ENCODE peak calls at places on chromosome X, in eight cellular contexts. T, B, P, W, F, D, L and J are unnamed samples.

GRCh38 chrX:107167163-107167921 is 38.9 kb downstream of the NUP62CL start:
- DNase-seq in T (no peak), B (no peak), P (no peak), W (no peak), F (no peak), D (no peak), L (no peak), J (no peak)

GRCh38 chrX:97159916-97160800 is 276.4 kb downstream of the RPA4 start:
- DNase-seq in T (no peak), B (no peak), P (no peak), W (peak), F (peak), D (peak), L (no peak), J (no peak)

GRCh38 chrX:143945171-143945570 is 61.3 kb downstream of the UBE2NL start:
- DNase-seq in T (no peak), B (no peak), P (no peak), W (no peak), F (no peak), D (no peak), L (no peak), J (no peak)

GRCh38 chrX:131841496-131842410 is 181.3 kb upstream of the STK26 start:
- DNase-seq in T (peak), B (peak), P (no peak), W (peak), F (peak), D (peak), L (no peak), J (peak)

GRCh38 chrX:83916525-83916924 is 55.6 kb downstream of the CYLC1 start:
- DNase-seq in T (peak), B (peak), P (no peak), W (peak), F (no peak), D (peak), L (no peak), J (peak)

GRCh38 chrX:132740316-132741123 is 217.9 kb downstream of the HS6ST2 start:
- DNase-seq in T (no peak), B (peak), P (no peak), W (peak), F (peak), D (no peak), L (no peak), J (no peak)

GRCh38 chrX:20712811-20713210 is 446.1 kb upstream of the RPS6KA3 start:
- DNase-seq in T (no peak), B (no peak), P (no peak), W (no peak), F (no peak), D (no peak), L (no peak), J (no peak)

GRCh38 chrX:16119353-16120220 is 3.8 kb upstream of the GRPR start:
- DNase-seq in T (no peak), B (no peak), P (no peak), W (no peak), F (no peak), D (peak), L (no peak), J (peak)

GRCh38 chrX:138866643-138867042 is 155.1 kb upstream of the FGF13 start:
- DNase-seq in T (no peak), B (no peak), P (no peak), W (no peak), F (no peak), D (no peak), L (no peak), J (no peak)

GRCh38 chrX:94576367-94577004 is 902.5 kb downstream of the FAM133A start:
- DNase-seq in T (no peak), B (no peak), P (no peak), W (no peak), F (no peak), D (no peak), L (no peak), J (no peak)

GRCh38 chrX:96764864-96765263 is 80.2 kb downstream of the DIAPH2 start:
- DNase-seq in T (no peak), B (no peak), P (no peak), W (no peak), F (no peak), D (no peak), L (no peak), J (no peak)

GRCh38 chrX:120790118-120790517 is 85.5 kb downstream of the CT47B1 start:
- DNase-seq in T (no peak), B (peak), P (no peak), W (peak), F (peak), D (peak), L (no peak), J (peak)

GRCh38 chrX:121254336-121254735 is 206.9 kb downstream of the GLUD2 start:
- DNase-seq in T (no peak), B (peak), P (no peak), W (peak), F (no peak), D (peak), L (no peak), J (no peak)

GRCh38 chrX:17032351-17032750 is 85.9 kb downstream of the REPS2 start:
- DNase-seq in T (no peak), B (peak), P (no peak), W (no peak), F (peak), D (peak), L (no peak), J (no peak)

GRCh38 chrX:76957485-76957884 is 489.7 kb upstream of the FGF16 start:
- DNase-seq in T (no peak), B (no peak), P (no peak), W (no peak), F (no peak), D (no peak), L (no peak), J (no peak)

GRCh38 chrX:57772637-57773036 is 92.6 kb upstream of the NLRP2B start:
- DNase-seq in T (no peak), B (no peak), P (no peak), W (no peak), F (no peak), D (peak), L (no peak), J (no peak)

GRCh38 chrX:67353651-67354370 is 190.0 kb upstream of the AR start:
- DNase-seq in T (no peak), B (no peak), P (no peak), W (no peak), F (no peak), D (no peak), L (no peak), J (no peak)

GRCh38 chrX:93874554-93874953 is 200.5 kb downstream of the FAM133A start:
- DNase-seq in T (peak), B (peak), P (no peak), W (peak), F (no peak), D (peak), L (no peak), J (no peak)

GRCh38 chrX:82748901-82749505 is 759.1 kb upstream of the POU3F4 start:
- DNase-seq in T (no peak), B (no peak), P (no peak), W (no peak), F (peak), D (no peak), L (no peak), J (no peak)

GRCh38 chrX:25012793-25013592 is 2.8 kb downstream of the ARX start:
- DNase-seq in T (peak), B (no peak), P (no peak), W (peak), F (no peak), D (peak), L (no peak), J (no peak)

GRCh38 chrX:87518504-87518903 is 902 bp downstream of the KLHL4 start:
- DNase-seq in T (no peak), B (peak), P (no peak), W (no peak), F (peak), D (no peak), L (no peak), J (no peak)

GRCh38 chrX:146208821-146209220 is 391.2 kb downstream of the SLITRK2 start:
- DNase-seq in T (no peak), B (no peak), P (no peak), W (no peak), F (no peak), D (no peak), L (no peak), J (no peak)

GRCh38 chrX:96407501-96407900 is 277.1 kb upstream of the DIAPH2 start:
- DNase-seq in T (no peak), B (peak), P (no peak), W (no peak), F (peak), D (peak), L (no peak), J (no peak)

GRCh38 chrX:107691024-107691448 is 62.7 kb downstream of the PRPS1 start:
- DNase-seq in T (no peak), B (no peak), P (no peak), W (no peak), F (no peak), D (no peak), L (no peak), J (no peak)

GRCh38 chrX:111467896-111468295 is 43.5 kb upstream of the SERTM2 start:
- DNase-seq in T (no peak), B (no peak), P (no peak), W (no peak), F (no peak), D (no peak), L (no peak), J (no peak)

GRCh38 chrX:28127662-28128061 is 146.4 kb upstream of the DCAF8L1 start:
- DNase-seq in T (no peak), B (no peak), P (no peak), W (no peak), F (no peak), D (no peak), L (no peak), J (no peak)

GRCh38 chrX:155068165-155068564 is 2.8 kb downstream of the CMC4 start:
- DNase-seq in T (no peak), B (peak), P (no peak), W (no peak), F (peak), D (peak), L (no peak), J (no peak)

GRCh38 chrX:42546800-42547199 is 231.2 kb downstream of the PPP1R2C start:
- DNase-seq in T (no peak), B (no peak), P (no peak), W (no peak), F (no peak), D (no peak), L (no peak), J (no peak)

GRCh38 chrX:19688426-19688825 is 173.1 kb upstream of the MAP3K15 start:
- DNase-seq in T (no peak), B (no peak), P (no peak), W (no peak), F (no peak), D (no peak), L (no peak), J (no peak)

GRCh38 chrX:71393919-71394318 is 27.8 kb downstream of the TAF1 start:
- DNase-seq in T (no peak), B (no peak), P (no peak), W (no peak), F (no peak), D (no peak), L (no peak), J (no peak)
- TF ChIP-seq CTCF in T (no peak), B (no peak), P (no peak), W (no peak), F (no peak), D (no peak), L (no peak), J (no peak)

GRCh38 chrX:38260231-38260630 is 39.6 kb upstream of the SRPX start:
- DNase-seq in T (peak), B (peak), P (no peak), W (peak), F (peak), D (peak), L (no peak), J (peak)
- TF ChIP-seq CTCF in T (no peak), B (peak), P (no peak), W (peak), F (peak), D (peak), L (peak), J (peak)

DNA sequence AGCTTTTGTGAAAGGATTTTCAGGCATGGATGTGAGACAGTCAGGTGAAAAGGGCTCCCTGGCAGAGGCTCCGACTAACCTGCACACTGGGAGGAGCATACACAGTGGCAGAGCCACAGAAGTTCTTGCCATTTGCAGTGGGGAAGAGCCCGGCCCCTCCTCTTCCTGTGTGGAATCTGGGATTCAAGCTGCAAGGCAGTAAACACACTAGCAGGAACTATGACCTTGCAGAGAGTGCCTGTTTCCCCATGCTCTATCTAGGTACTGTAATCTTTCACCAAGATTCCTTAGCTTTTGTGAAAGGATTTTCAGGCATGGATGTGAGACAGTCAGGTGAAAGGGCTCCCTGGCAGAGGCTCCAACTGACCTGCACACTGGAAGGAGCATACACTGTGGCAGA is 19.8 kb upstream of the HEPH start:
- DNase-seq in T (no peak), B (no peak), P (no peak), W (no peak), F (no peak), D (no peak), L (no peak), J (no peak)
- TF ChIP-seq CTCF in T (no peak), B (no peak), P (no peak), W (no peak), F (no peak), D (no peak), L (no peak), J (no peak)

DNA sequence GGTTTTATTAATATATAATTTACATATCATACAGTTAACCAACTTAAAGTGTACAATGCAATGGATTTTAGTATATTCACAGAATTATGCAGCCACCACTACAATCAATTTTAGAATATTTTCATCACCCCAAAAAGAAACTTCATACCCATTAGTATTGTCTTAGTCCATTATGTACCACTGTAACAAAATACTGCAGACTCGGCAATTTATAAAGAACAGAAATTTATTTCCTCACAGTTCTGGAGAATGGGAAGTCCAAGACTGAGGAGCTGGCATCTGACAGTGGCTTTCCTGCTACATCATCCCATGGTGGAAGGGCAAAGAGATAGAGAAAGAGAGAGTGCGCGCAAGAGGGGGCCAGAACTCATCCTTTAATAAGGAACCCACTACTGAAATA is 8.9 kb upstream of the ZCCHC13 start:
- DNase-seq in T (no peak), B (no peak), P (no peak), W (no peak), F (no peak), D (no peak), L (no peak), J (no peak)
- TF ChIP-seq CTCF in T (no peak), B (no peak), P (no peak), W (no peak), F (no peak), D (no peak), L (no peak), J (no peak)

DNA sequence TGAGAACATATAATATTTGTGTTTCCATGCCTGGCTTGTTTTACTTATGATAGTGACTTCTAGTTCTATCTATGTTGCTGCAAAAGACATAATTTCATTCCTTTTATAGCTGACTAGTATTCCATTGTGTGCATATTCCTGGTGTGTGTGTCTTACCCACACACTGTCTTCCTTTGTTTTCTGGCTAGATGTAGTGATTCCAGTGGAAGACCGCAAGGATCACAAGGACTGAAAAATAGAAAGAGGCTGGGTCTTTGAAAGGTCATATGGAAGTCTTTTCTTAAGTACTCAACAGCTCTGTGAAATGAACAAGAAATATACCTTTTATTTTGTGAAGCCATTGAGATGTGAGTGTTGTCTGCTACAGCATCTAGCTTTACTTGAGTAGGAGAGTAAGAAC is 29.4 kb upstream of the TAB3 start:
- DNase-seq in T (no peak), B (no peak), P (no peak), W (no peak), F (no peak), D (no peak), L (no peak), J (no peak)
- TF ChIP-seq CTCF in T (no peak), B (no peak), P (no peak), W (no peak), F (no peak), D (no peak), L (no peak), J (no peak)

GRCh38 chrX:147573266-147573665 is 338.5 kb upstream of the FMR1 start:
- DNase-seq in T (no peak), B (no peak), P (no peak), W (no peak), F (no peak), D (no peak), L (no peak), J (no peak)

GRCh38 chrX:147565239-147565638 is 346.5 kb upstream of the FMR1 start:
- DNase-seq in T (no peak), B (no peak), P (no peak), W (no peak), F (peak), D (no peak), L (no peak), J (no peak)

GRCh38 chrX:147570483-147570882 is 341.2 kb upstream of the FMR1 start:
- DNase-seq in T (no peak), B (no peak), P (no peak), W (peak), F (no peak), D (no peak), L (no peak), J (no peak)
- TF ChIP-seq CTCF in T (no peak), B (no peak), P (no peak), W (peak), F (no peak), D (no peak), L (peak), J (no peak)

DNA sequence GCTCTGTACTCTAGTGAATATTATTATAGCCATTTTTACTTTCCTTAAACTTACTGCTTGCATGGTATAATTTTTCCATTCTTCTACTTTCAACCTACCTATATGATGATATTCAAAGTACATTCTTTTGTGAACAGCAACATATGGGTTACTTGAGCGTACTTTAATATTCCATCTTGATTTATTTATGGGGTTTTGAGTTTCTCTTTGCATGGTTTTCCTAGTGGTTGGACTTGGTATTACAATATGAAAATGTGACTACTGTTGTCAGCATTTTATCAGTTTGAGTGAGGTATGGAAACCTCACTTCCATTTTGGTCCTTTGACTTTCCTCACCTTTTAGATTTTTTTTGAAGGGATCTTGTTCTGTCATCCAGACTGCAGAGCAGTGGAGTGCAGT is 35.9 kb downstream of the ADGRG4 start:
- DNase-seq in T (no peak), B (no peak), P (no peak), W (no peak), F (no peak), D (peak), L (no peak), J (no peak)
- TF ChIP-seq CTCF in T (peak), B (peak), P (no peak), W (peak), F (no peak), D (no peak), L (peak), J (no peak)

DNA sequence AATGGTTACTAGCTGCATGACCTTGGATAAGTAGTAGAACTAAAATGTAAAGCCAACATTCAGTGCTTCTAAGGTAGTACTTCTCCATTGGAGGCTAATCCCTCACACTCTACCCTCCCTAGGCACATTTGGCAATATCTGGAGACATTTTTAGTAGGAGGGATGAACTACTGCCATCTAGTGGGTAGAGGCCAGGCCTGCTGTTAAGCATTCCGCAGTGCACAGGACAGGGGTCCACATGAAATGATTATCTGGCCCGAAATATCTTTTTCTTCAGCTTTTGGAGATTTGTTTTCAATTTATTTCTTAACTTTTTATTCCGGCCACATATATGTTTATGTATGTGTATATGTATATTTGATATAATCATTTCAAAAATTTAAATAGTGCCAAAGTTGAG is 36.0 kb upstream of the SPANXC start:
- DNase-seq in T (peak), B (peak), P (no peak), W (peak), F (peak), D (peak), L (no peak), J (no peak)
- TF ChIP-seq CTCF in T (peak), B (peak), P (no peak), W (peak), F (peak), D (peak), L (peak), J (peak)

DNA sequence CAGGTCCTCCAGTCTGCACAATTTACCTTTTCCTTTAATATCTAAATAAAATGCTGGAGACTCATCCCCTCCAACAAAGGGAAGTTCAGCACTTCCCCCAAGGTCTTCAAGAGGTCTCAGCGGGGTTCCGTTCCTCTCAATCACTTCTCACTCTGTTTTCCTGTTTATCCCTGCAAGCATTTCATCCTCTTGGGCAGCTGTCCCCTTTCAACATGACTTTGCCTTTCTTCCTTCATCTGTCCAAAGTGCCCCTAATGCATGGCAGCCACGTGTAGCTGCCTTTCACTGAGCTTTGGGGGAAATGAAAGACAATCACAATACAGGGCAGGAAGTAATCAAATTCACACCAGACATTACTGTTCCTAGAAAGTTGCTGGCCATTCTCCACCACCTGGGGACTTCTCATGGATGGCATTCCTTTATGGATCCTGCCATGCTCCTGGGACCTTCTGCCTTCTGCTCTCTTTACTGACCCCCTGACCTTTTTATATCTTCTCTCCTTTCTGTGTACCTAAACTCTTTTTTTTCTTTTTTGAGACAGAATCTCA is 79.7 kb upstream of the USP9X start:
- DNase-seq in T (no peak), B (no peak), P (no peak), W (no peak), F (no peak), D (no peak), L (no peak), J (no peak)
- TF ChIP-seq CTCF in T (no peak), B (no peak), P (no peak), W (no peak), F (no peak), D (no peak), L (no peak), J (no peak)

GRCh38 chrX:48470833-48471118 is 716 bp upstream of the SLC38A5 start:
- DNase-seq in T (no peak), B (no peak), P (no peak), W (no peak), F (no peak), D (no peak), L (peak), J (no peak)

GRCh38 chrX:48467331-48467761 is 2.7 kb downstream of the SLC38A5 start:
- DNase-seq in T (no peak), B (no peak), P (no peak), W (no peak), F (peak), D (no peak), L (peak), J (no peak)

GRCh38 chrX:48468247-48468671 is 1.8 kb downstream of the SLC38A5 start:
- DNase-seq in T (no peak), B (no peak), P (no peak), W (peak), F (no peak), D (no peak), L (peak), J (peak)

GRCh38 chrX:48470110-48470832 is at the start of gene SLC38A5:
- DNase-seq in T (no peak), B (no peak), P (no peak), W (no peak), F (no peak), D (no peak), L (peak), J (no peak)

GRCh38 chrX:48468693-48469691 is 1.1 kb downstream of the SLC38A5 start:
- DNase-seq in T (peak), B (no peak), P (no peak), W (peak), F (peak), D (no peak), L (peak), J (peak)
- TF ChIP-seq CTCF in T (no peak), B (no peak), P (peak), W (peak), F (peak), D (no peak), L (no peak), J (peak)